ENCODE peak calls at places on chromosomes 4 and X, in six cellular contexts. G is midbrain, S is foreskin keratinocyte, V is foreskin fibroblast, U is sigmoid colon, B is NCI-H460. X is an unnamed sample.

GRCh38 chrX:39903937-39904336 is 193.8 kb downstream of the BCOR start:
- DNase-seq in G (no peak), S (peak), U (no peak), B (no peak), V (peak), X (no peak)

GRCh38 chrX:108312938-108313337 is 125.3 kb downstream of the COL4A6 start:
- DNase-seq in U (no peak), V (peak), B (peak), G (no peak), S (peak), X (no peak)

GRCh38 chrX:107599371-107599970 is 28.8 kb upstream of the PRPS1 start:
- DNase-seq in B (no peak), S (no peak), U (no peak), V (no peak), G (no peak), X (no peak)

GRCh38 chrX:47648376-47648775 is 2.0 kb downstream of the ELK1 start:
- DNase-seq in G (no peak), S (no peak), V (no peak), B (no peak), U (no peak), X (no peak)

GRCh38 chr4:144360394-144360793 is 219.9 kb upstream of the GYPA start:
- DNase-seq in U (no peak), S (no peak), V (no peak), B (no peak), G (no peak), X (no peak)

GRCh38 chr4:93827272-93827947 is 1.1 kb upstream of the ATOH1 start:
- DNase-seq in U (no peak), G (no peak), V (no peak), B (no peak), S (no peak), X (no peak)

GRCh38 chr4:173367285-173367684 is 3.5 kb upstream of the SAP30 start:
- DNase-seq in V (peak), S (no peak), G (no peak), B (no peak), U (no peak), X (no peak)

GRCh38 chrX:133868687-133869086 is 116.7 kb downstream of the GPC3 start:
- DNase-seq in G (no peak), U (no peak), V (no peak), S (no peak), B (no peak), X (no peak)

GRCh38 chrX:134396174-134396573 is 63.8 kb upstream of the HPRT1 start:
- DNase-seq in G (peak), S (no peak), V (peak), B (peak), U (no peak), X (no peak)

GRCh38 chr4:111943796-111944203 is 201.5 kb upstream of the FAM241A start:
- DNase-seq in U (no peak), B (peak), V (peak), S (no peak), G (no peak), X (no peak)